ENCODE peak calls at places on chromosomes 3 and 15, in six cellular contexts. A is NCI-H1417; I is iPS DF 6.9; R is globus pallidus; K is stimulated activated CD4-positive, alpha-beta T cell treated with anti-CD3 and anti-CD28 coated beads, Interleukin-2, amount 100 ng/mL, for 24 hours; B is tibial artery. P is an unnamed sample.

GRCh38 chr3:24296441-24297205 is 198.0 kb downstream of the THRB start:
- DNase-seq in I (no peak), R (peak), K (no peak), A (no peak), B (no peak), P (no peak)

GRCh38 chr3:38575279-38575843 is 74.1 kb downstream of the SCN5A start:
- DNase-seq in I (no peak), R (no peak), K (no peak), A (no peak), B (peak), P (no peak)

GRCh38 chr3:184896336-184896735 is 84.4 kb downstream of the VPS8 start:
- DNase-seq in K (no peak), B (no peak), A (no peak), R (no peak), I (no peak), P (no peak)

GRCh38 chr3:54999801-55000200 is 71.9 kb upstream of the LRTM1 start:
- DNase-seq in A (peak), B (no peak), I (no peak), R (no peak), K (no peak), P (no peak)

GRCh38 chr3:60289356-60289935 is 961.8 kb downstream of the FHIT start:
- DNase-seq in R (peak), B (no peak), A (no peak), I (no peak), K (no peak), P (peak)

GRCh38 chr15:90915808-90916440 is 12.8 kb downstream of the MAN2A2 start:
- DNase-seq in A (no peak), B (no peak), R (no peak), K (no peak), I (no peak), P (no peak)

GRCh38 chr3:149702691-149703426 is 45.0 kb upstream of the WWTR1 start:
- DNase-seq in B (no peak), K (no peak), I (no peak), A (no peak), R (no peak), P (no peak)

GRCh38 chr15:69780374-69780773 is 317.3 kb downstream of the TLE3 start:
- DNase-seq in B (no peak), R (no peak), I (no peak), K (no peak), A (no peak), P (no peak)

GRCh38 chr3:139310474-139310933 is 33.3 kb upstream of the MRPS22 start:
- DNase-seq in I (no peak), R (no peak), A (no peak), B (no peak), K (no peak), P (no peak)

GRCh38 chr3:171900396-171900795 is 57.2 kb downstream of the TMEM212 start:
- DNase-seq in I (no peak), K (no peak), A (no peak), B (no peak), R (no peak), P (no peak)

P was measured in putamen.